ENCODE peak calls at places on chromosome 13, in six cellular contexts. X is heart right ventricle, S is MM.1S, Z is Peyer's patch, P is foreskin keratinocyte, O is fibroblast of mammary gland. H is an unnamed sample.
A peak's percentile ranks its signal among the peaks of the same experiment; 100 is the strongest.

GRCh38 chr13:36282818-36283432 is 14.7 kb downstream of the CCDC169 start:
- DNase-seq in X (no peak), S (peak; percentile 15), Z (no peak), P (no peak), O (peak; percentile 62), H (no peak)

GRCh38 chr13:109156181-109156935 is 526.9 kb downstream of the MYO16 start:
- DNase-seq in X (peak; percentile 54), S (no peak), Z (no peak), P (peak; percentile 88), O (peak; percentile 87), H (no peak)

GRCh38 chr13:99432637-99433542 is 68.4 kb upstream of the TM9SF2 start:
- DNase-seq in X (peak; percentile 55), S (peak; percentile 49), Z (peak; percentile 86), P (peak; percentile 9), O (peak; percentile 80), H (peak; percentile 72)

GRCh38 chr13:110363009-110363408 is 55.9 kb downstream of the COL4A2 start:
- DNase-seq in X (no peak), S (no peak), Z (no peak), P (no peak), O (no peak), H (no peak)

GRCh38 chr13:40986328-40986856 is 32.7 kb downstream of the ELF1 start:
- DNase-seq in X (no peak), S (no peak), Z (no peak), P (no peak), O (peak; percentile 48), H (no peak)

GRCh38 chr13:111396457-111396856 is 76.0 kb downstream of the TEX29 start:
- DNase-seq in X (no peak), S (no peak), Z (peak; percentile 29), P (no peak), O (no peak), H (no peak)

GRCh38 chr13:42327725-42328124 is 55.8 kb downstream of the AKAP11 start:
- DNase-seq in X (no peak), S (no peak), Z (no peak), P (no peak), O (no peak), H (no peak)

GRCh38 chr13:73274147-73274546 is 215.3 kb downstream of the KLF5 start:
- DNase-seq in X (no peak), S (no peak), Z (no peak), P (no peak), O (no peak), H (no peak)

GRCh38 chr13:83008496-83008895 is 873.8 kb downstream of the SLITRK1 start:
- DNase-seq in X (no peak), S (no peak), Z (no peak), P (no peak), O (no peak), H (no peak)

GRCh38 chr13:111123221-111123620 is 8.1 kb downstream of the ARHGEF7 start:
- DNase-seq in X (no peak), S (no peak), Z (no peak), P (no peak), O (no peak), H (no peak)

GRCh38 chr13:45321230-45321629 is 19.8 kb downstream of the TPT1 start:
- DNase-seq in X (no peak), S (no peak), Z (peak; percentile 36), P (no peak), O (no peak), H (no peak)

GRCh38 chr13:64723735-64724134 is 2506.4 kb downstream of the PCDH9 start:
- DNase-seq in X (no peak), S (no peak), Z (no peak), P (peak; percentile 97), O (peak; percentile 75), H (no peak)

GRCh38 chr13:50153401-50153800 is 138.2 kb downstream of the KCNRG start:
- DNase-seq in X (no peak), S (no peak), Z (no peak), P (no peak), O (no peak), H (no peak)

GRCh38 chr13:80029170-80029569 is 311.8 kb downstream of the SPRY2 start:
- DNase-seq in X (peak; percentile 9), S (no peak), Z (no peak), P (no peak), O (no peak), H (no peak)

GRCh38 chr13:36839981-36840380 is 21.0 kb downstream of the RFXAP start:
- DNase-seq in X (no peak), S (no peak), Z (no peak), P (no peak), O (no peak), H (no peak)

GRCh38 chr13:26382843-26383242 is 128.9 kb downstream of the CDK8 start:
- DNase-seq in X (no peak), S (no peak), Z (no peak), P (no peak), O (no peak), H (no peak)
- TF ChIP-seq CTCF in X (no peak), S (no peak), Z (no peak), P (no peak), O (no peak), H (no peak)

DNA sequence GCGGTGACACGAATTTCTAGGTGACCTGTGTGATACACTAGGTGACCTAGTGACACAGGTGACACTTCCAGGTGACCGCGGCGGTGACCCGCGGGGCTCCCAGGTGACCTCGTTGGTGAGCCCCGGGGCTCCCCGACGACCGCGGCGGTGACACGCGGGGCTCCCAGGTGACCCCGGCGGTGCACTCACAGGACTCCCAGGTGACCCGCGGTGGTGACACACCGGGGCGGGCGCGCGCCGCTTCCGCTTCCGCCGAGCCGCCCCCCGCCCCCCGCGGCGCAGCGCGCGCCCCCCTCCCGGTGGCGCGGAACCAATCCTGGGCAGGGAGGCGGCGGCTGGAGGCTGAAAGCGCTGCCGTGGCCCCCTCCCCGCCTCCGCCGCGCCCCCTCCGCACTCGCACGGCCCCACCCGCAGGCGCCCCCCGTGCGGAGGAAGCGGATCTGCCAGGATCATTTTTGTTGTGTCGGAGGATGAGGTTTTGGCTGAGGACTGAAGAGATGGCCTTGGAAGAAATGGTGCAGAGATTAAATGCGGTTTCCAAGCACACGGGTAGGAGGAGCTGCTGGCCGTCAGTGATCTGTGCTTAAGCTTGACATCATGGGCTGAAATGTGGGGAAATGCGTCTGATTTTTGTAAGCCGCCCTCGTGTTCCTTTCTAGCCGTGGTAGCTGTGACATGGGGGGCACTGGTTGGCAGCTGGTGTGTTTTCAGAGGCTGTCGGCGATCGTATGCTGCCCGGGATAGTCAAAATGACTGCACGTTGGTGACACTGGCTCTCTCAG is at the start of gene MCF2L:
- DNase-seq in X (peak; percentile 50), S (no peak), Z (peak; percentile 64), P (no peak), O (peak; percentile 37), H (peak; percentile 52)
- TF ChIP-seq CTCF in X (peak; percentile 59), S (peak; percentile 8), Z (peak; percentile 32), P (peak; percentile 32), O (no peak), H (no peak)

GRCh38 chr13:24149306-24150032 is 11.1 kb upstream of the SPATA13 start:
- DNase-seq in X (no peak), S (no peak), Z (no peak), P (no peak), O (peak; percentile 66), H (no peak)

GRCh38 chr13:24150613-24151012 is 9.9 kb upstream of the SPATA13 start:
- DNase-seq in X (no peak), S (no peak), Z (no peak), P (no peak), O (no peak), H (no peak)

GRCh38 chr13:24147570-24147963 is 13.0 kb upstream of the SPATA13 start:
- DNase-seq in X (no peak), S (no peak), Z (peak; percentile 67), P (no peak), O (no peak), H (no peak)

GRCh38 chr13:24146961-24147569 is 13.5 kb upstream of the SPATA13 start:
- DNase-seq in X (no peak), S (no peak), Z (no peak), P (no peak), O (no peak), H (no peak)

GRCh38 chr13:24148414-24149305 is 11.9 kb upstream of the SPATA13 start:
- DNase-seq in X (no peak), S (no peak), Z (peak; percentile 83), P (peak; percentile 87), O (peak; percentile 98), H (no peak)
- TF ChIP-seq CTCF in X (no peak), S (no peak), Z (no peak), P (peak; percentile 46), O (peak; percentile 19), H (no peak)

DNA sequence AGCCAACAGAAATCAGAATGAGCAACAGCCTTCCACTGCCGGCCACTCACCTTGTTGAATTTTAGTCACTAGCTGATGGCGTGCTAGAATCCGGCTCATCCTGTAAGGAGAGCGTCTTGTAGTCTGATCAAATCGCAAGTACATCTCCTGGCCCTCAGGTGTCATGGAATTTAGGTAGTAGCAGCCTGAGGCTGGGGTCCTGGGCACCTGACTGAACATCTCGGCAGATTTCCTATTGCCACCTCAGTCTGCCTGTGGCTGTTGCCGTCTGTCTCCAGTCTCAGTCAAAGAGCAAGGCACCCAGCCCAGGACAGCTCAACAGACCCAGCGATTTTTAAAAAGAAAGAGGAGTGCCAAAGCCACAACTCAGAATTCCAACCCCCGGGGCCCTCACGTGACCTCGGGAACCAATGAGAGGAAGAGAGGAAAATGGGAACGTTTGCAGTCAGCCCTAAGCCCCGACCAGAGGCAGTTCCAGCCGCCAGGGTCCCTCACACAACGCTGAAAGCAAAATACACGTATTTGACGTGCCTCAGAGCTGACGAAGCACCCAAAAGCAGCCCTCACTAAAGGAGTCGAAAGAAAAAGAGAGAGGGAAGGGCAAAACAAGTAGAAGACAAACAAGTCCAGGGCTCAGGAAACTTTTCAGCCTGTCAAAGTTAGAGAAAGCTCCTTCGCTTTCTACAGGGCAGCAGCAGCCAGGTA is at the start of gene STARD13:
- DNase-seq in X (peak; percentile 89), S (peak; percentile 64), Z (peak; percentile 91), P (peak; percentile 94), O (peak; percentile 97), H (no peak)
- TF ChIP-seq CTCF in X (peak; percentile 66), S (no peak), Z (peak; percentile 48), P (peak; percentile 75), O (peak; percentile 47), H (no peak)

GRCh38 chr13:33312150-33312908 is 26.8 kb upstream of the STARD13 start:
- DNase-seq in X (no peak), S (no peak), Z (no peak), P (peak; percentile 46), O (peak; percentile 43), H (no peak)
- TF ChIP-seq CTCF in X (peak; percentile 62), S (no peak), Z (peak; percentile 47), P (peak; percentile 55), O (peak; percentile 30), H (no peak)

DNA sequence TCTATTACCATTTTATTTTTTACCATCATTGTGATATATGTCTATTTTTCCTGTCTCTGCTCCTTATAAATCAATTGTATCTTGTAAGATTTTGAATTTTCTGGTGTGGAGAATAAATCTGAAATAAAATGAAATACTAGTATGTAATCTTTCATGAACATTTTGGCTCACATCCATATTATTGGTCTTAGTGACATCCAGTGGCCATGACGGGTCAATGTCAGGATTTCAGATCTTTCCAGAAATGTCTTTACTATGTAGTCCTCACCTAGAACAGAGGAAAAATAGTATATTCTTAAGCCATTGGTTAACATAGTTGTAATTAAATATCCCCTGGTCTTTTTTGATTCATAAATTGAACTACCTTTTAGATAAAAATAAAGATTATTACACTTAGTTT is 109.8 kb upstream of the GPC6 start:
- DNase-seq in X (no peak), S (peak; percentile 11), Z (no peak), P (no peak), O (no peak), H (no peak)
- TF ChIP-seq CTCF in X (no peak), S (peak; percentile 16), Z (no peak), P (no peak), O (no peak), H (no peak)

H was measured in activated B cell treated with CpG ODN at 0.5 μM for 24 hours.